ENCODE peak calls at places on chromosome 18, in nine cellular contexts. K is left cardiac atrium; Z is ELR; E is PC-9; X is H7; V is activated CD4-positive, alpha-beta T cell treated with anti-CD3 and anti-CD28 coated beads, Interleukin-2, amount 50 U/mL, for 48 hours; P is SK-MEL-5; A is NCI-H1105; W is EL. T is an unnamed sample.

GRCh38 chr18:65091737-65092329 is 659.0 kb upstream of the CDH7 start:
- DNase-seq in K (no peak), Z (peak; percentile 2), E (no peak), X (peak; percentile 2), V (no peak), P (peak; percentile 68), A (peak; percentile 30), W (no peak), T (no peak)

GRCh38 chr18:13295894-13296293 is 77.3 kb downstream of the LDLRAD4 start:
- DNase-seq in K (no peak), Z (no peak), E (no peak), X (no peak), V (no peak), P (no peak), A (no peak), W (no peak), T (no peak)

GRCh38 chr18:79914614-79915160 is 36.8 kb downstream of the SLC66A2 start:
- DNase-seq in K (no peak), Z (no peak), E (no peak), X (peak; percentile 72), V (peak; percentile 0), P (no peak), A (no peak), W (no peak), T (peak; percentile 29)

GRCh38 chr18:11860594-11861450 is 9.6 kb downstream of the CHMP1B start:
- DNase-seq in K (no peak), Z (no peak), E (no peak), X (no peak), V (no peak), P (no peak), A (no peak), W (no peak), T (no peak)

GRCh38 chr18:8526316-8526715 is 82.9 kb upstream of the RAB12 start:
- DNase-seq in K (no peak), Z (no peak), E (no peak), X (no peak), V (no peak), P (no peak), A (no peak), W (no peak), T (peak; percentile 36)

GRCh38 chr18:52652451-52652850 is 312.5 kb downstream of the DCC start:
- DNase-seq in K (no peak), Z (no peak), E (no peak), X (no peak), V (no peak), P (no peak), A (no peak), W (no peak), T (no peak)

GRCh38 chr18:76450912-76451421 is 44.1 kb downstream of the ZNF516 start:
- DNase-seq in K (peak; percentile 74), Z (peak; percentile 79), E (no peak), X (peak; percentile 76), V (peak; percentile 35), P (peak; percentile 42), A (no peak), W (peak; percentile 78), T (peak; percentile 40)

GRCh38 chr18:75644871-75645270 is 217.4 kb upstream of the SMIM21 start:
- DNase-seq in K (no peak), Z (no peak), E (no peak), X (no peak), V (no peak), P (no peak), A (no peak), W (no peak), T (no peak)

GRCh38 chr18:37327063-37327577 is 238.5 kb downstream of the CELF4 start:
- DNase-seq in K (no peak), Z (no peak), E (no peak), X (no peak), V (no peak), P (no peak), A (no peak), W (no peak), T (no peak)

GRCh38 chr18:50138181-50139064 is 56.5 kb downstream of the MYO5B start:
- DNase-seq in K (no peak), Z (no peak), E (no peak), X (no peak), V (no peak), P (no peak), A (no peak), W (no peak), T (no peak)

GRCh38 chr18:38350141-38350540 is 784.5 kb upstream of the CELF4 start:
- DNase-seq in K (no peak), Z (no peak), E (no peak), X (no peak), V (no peak), P (no peak), A (no peak), W (no peak), T (no peak)

GRCh38 chr18:12574494-12575185 is 83.3 kb downstream of the SPIRE1 start:
- DNase-seq in K (no peak), Z (no peak), E (no peak), X (no peak), V (no peak), P (no peak), A (no peak), W (no peak), T (no peak)

GRCh38 chr18:48545690-48546365 is 7.0 kb downstream of the CTIF start:
- DNase-seq in K (peak; percentile 71), Z (peak; percentile 83), E (no peak), X (peak; percentile 76), V (no peak), P (no peak), A (no peak), W (peak; percentile 82), T (peak; percentile 91)

GRCh38 chr18:2036136-2036535 is 535.2 kb downstream of the METTL4 start:
- DNase-seq in K (no peak), Z (peak; percentile 54), E (no peak), X (no peak), V (no peak), P (no peak), A (no peak), W (peak; percentile 4), T (no peak)

GRCh38 chr18:22253156-22253555 is 83.8 kb downstream of the GATA6 start:
- DNase-seq in K (no peak), Z (no peak), E (no peak), X (no peak), V (no peak), P (no peak), A (no peak), W (no peak), T (no peak)

GRCh38 chr18:11676867-11677266 is 12.2 kb upstream of the GNAL start:
- DNase-seq in K (peak; percentile 34), Z (no peak), E (no peak), X (no peak), V (no peak), P (peak; percentile 42), A (no peak), W (peak; percentile 8), T (no peak)

GRCh38 chr18:8865934-8866333 is 160.6 kb downstream of the MTCL1 start:
- DNase-seq in K (no peak), Z (no peak), E (no peak), X (no peak), V (no peak), P (no peak), A (no peak), W (no peak), T (no peak)

GRCh38 chr18:4453712-4454547 is 1.2 kb downstream of the DLGAP1 start:
- DNase-seq in K (no peak), Z (no peak), E (no peak), X (peak; percentile 74), V (no peak), P (peak; percentile 27), A (no peak), W (no peak), T (peak; percentile 34)

GRCh38 chr18:50320719-50321118 is 33.2 kb upstream of the CXXC1 start:
- DNase-seq in K (no peak), Z (no peak), E (no peak), X (no peak), V (no peak), P (no peak), A (no peak), W (no peak), T (no peak)

GRCh38 chr18:45805551-45805950 is 19.9 kb upstream of the SIGLEC15 start:
- DNase-seq in K (no peak), Z (no peak), E (no peak), X (no peak), V (no peak), P (no peak), A (no peak), W (no peak), T (no peak)

T was measured in head of caudate nucleus.